ENCODE peak calls at places on chromosomes 7 and 10, in five cellular contexts. B, H, M, U and X are unnamed samples.
A peak's percentile ranks its signal among the peaks of the same experiment; 100 is the strongest.

GRCh38 chr7:101826081-101826835 is 8.8 kb downstream of the CUX1 start:
- DNase-seq in B (no peak), H (no peak), M (no peak), U (no peak), X (no peak)

GRCh38 chr10:15719899-15720634 is at the start of gene ITGA8:
- DNase-seq in B (peak; percentile 39), H (peak; percentile 23), M (no peak), U (no peak), X (no peak)

GRCh38 chr10:15813415-15813814 is 46.9 kb downstream of the MINDY3 start:
- DNase-seq in B (peak; percentile 61), H (no peak), M (no peak), U (no peak), X (no peak)

GRCh38 chr7:41977165-41977651 is 259.8 kb downstream of the GLI3 start:
- DNase-seq in B (peak; percentile 77), H (no peak), M (no peak), U (no peak), X (no peak)

GRCh38 chr7:155071916-155072315 is 1.8 kb downstream of the HTR5A start:
- DNase-seq in B (no peak), H (no peak), M (no peak), U (no peak), X (no peak)

GRCh38 chr10:11789956-11790355 is 33.2 kb upstream of the PROSER2 start:
- DNase-seq in B (no peak), H (no peak), M (no peak), U (no peak), X (no peak)

GRCh38 chr10:35336084-35336831 is at the start of gene CCNY:
- DNase-seq in B (peak; percentile 81), H (peak; percentile 89), M (peak; percentile 78), U (no peak), X (peak; percentile 83)

GRCh38 chr7:24978837-24979469 is 1.0 kb downstream of the OSBPL3 start:
- DNase-seq in B (no peak), H (no peak), M (no peak), U (no peak), X (peak; percentile 41)

GRCh38 chr7:136104269-136104603 is 127.1 kb upstream of the MTPN start:
- DNase-seq in B (no peak), H (no peak), M (no peak), U (no peak), X (no peak)

GRCh38 chr7:72101444-72101843 is 310.7 kb downstream of the CALN1 start:
- DNase-seq in B (no peak), H (no peak), M (no peak), U (no peak), X (no peak)

GRCh38 chr10:70052462-70053211 is at the start of gene MACROH2A2:
- DNase-seq in B (peak; percentile 78), H (peak; percentile 76), M (no peak), U (no peak), X (peak; percentile 50)

GRCh38 chr7:39592586-39592985 is 26.4 kb downstream of the YAE1 start:
- DNase-seq in B (peak; percentile 65), H (no peak), M (no peak), U (no peak), X (no peak)

GRCh38 chr7:15643000-15643705 is 43.3 kb downstream of the MEOX2 start:
- DNase-seq in B (no peak), H (no peak), M (no peak), U (no peak), X (no peak)

GRCh38 chr7:149827089-149827981 is 10.8 kb upstream of the ZNF862 start:
- DNase-seq in B (no peak), H (no peak), M (peak; percentile 40), U (no peak), X (no peak)

DNA sequence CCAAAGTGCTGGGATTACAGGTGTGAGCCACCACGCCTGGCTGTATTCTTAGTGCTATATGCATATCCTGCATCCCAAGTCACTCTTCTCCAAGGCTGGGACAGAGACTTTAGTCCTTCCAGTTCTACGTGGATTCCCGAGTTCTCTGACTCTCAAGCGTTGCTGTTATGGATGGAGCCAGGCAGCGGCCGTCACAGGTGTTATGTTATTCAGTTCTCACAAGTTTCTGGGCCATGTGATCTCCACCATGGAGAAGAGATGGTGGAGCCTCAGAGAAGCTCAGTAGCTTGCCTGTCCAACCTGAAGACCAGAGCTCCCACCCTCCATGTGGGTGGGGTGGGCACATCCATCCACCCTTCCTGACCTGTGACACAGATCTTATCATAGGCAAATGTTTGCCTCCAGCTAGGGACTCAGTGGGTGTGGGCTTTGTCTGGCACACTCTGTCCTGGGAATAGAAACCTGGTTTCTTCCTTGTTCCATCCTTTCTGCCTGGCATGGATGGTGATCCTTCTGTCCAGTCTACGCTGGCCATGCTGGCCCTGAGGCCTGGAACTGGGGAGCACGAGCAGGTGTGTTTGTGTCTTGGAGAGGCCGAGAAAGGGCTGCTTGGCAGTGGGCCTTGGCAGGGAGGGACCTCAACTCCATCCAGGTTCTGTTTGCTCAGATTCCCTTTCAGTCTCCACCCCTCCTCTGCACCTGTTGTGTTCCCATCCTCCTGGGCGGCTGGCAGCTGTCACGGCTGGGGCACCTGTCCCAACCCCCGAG is 55.3 kb downstream of the NEURL1 start:
- DNase-seq in B (no peak), H (peak; percentile 76), M (peak; percentile 39), U (no peak), X (no peak)
- H3K27me3 ChIP-seq in B (no peaks in the 10 kb centered on the region), H (no peaks in the 10 kb centered on the region), M (no peaks in the 10 kb centered on the region), U (peaks cover 32% of the 10 kb centered on the region), X (no peaks in the 10 kb centered on the region)

GRCh38 chr10:100109670-100110069 is 28.0 kb upstream of the CPN1 start:
- DNase-seq in B (no peak), H (no peak), M (no peak), U (no peak), X (no peak)
- H3K9me3 ChIP-seq in B (no peaks in the 10 kb centered on the region), H (no peaks in the 10 kb centered on the region), M (no peaks in the 10 kb centered on the region), U (no peaks in the 10 kb centered on the region), X (no peaks in the 10 kb centered on the region)

GRCh38 chr7:27581906-27582305 is 80.8 kb downstream of the HIBADH start:
- DNase-seq in B (no peak), H (no peak), M (no peak), U (no peak), X (no peak)

GRCh38 chr7:27585781-27586447 is 76.8 kb downstream of the HIBADH start:
- DNase-seq in B (peak; percentile 67), H (no peak), M (no peak), U (no peak), X (no peak)

GRCh38 chr7:27590421-27590820 is 72.3 kb downstream of the HIBADH start:
- DNase-seq in B (no peak), H (no peak), M (no peak), U (no peak), X (no peak)

GRCh38 chr7:27587429-27587828 is 75.3 kb downstream of the HIBADH start:
- DNase-seq in B (no peak), H (no peak), M (no peak), U (no peak), X (no peak)

DNA sequence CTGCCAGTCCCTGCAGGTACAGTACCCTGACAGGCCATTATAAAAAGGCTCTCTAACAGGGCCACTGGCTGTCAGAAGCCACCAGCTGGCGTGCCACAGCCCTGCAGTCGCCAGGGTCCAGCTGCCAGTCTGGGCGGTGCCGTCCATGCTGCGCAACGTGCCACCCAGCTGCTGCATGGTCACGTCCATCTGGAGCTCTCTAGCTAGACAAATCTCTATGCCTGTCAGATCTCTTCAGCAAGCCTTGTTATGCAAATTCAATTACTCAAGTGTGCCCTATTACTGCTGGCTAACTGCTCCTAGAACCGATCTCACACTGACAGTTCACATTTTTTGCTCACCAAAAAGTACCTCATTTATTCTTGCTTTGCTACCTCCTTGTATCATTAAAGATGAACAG is 75.9 kb downstream of the HIBADH start:
- DNase-seq in B (no peak), H (peak; percentile 34), M (no peak), U (no peak), X (no peak)
- TF ChIP-seq CTCF in B (no peak), H (no peak), M (no peak), U (no peak), X (no peak)

DNA sequence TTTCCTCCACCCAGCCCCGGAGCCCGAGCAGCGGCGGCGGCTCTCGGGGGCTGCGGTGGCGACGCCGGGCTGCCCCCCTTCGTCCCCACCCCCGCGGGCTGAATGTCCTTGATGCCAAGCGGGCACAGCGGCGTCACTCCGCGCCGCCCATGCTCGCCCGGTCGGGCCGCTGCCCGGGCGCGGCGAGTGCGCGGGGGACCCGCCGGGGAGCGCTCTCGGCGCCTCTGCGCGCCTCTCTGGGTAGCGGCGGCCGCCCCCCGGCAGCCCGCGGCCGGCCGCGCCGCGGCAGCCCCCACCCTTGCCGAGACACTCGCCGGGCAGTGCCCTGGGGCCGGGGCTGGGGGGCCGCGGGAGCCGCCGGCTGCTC is 436 bp upstream of the PLXNA4 start:
- DNase-seq in B (no peak), H (no peak), M (no peak), U (no peak), X (no peak)
- H3K27me3 ChIP-seq in B (peaks cover 77% of the 10 kb centered on the region), H (peaks cover 41% of the 10 kb centered on the region), M (peaks cover 74% of the 10 kb centered on the region), U (peaks cover 77% of the 10 kb centered on the region), X (peaks cover 4% of the 10 kb centered on the region)